ENCODE peak calls at places on chromosomes 13 and 19, in eight cellular contexts. X is cardiac fibroblast; S is lung; M is stomach; O is esophagus muscularis mucosa; L is CD4-positive, alpha-beta T cell; K is activated B cell treated with CpG ODN at 0.5 μM for 24 hours; Z is A549. I is an unnamed sample.

GRCh38 chr19:16258440-16258903 is 60.8 kb downstream of the AP1M1 start:
- DNase-seq in X (peak), S (peak), M (peak), O (peak), L (no peak), K (no peak), Z (no peak), I (no peak)

GRCh38 chr13:23808803-23809202 is 80.4 kb downstream of the MIPEP start:
- DNase-seq in X (no peak), S (no peak), M (no peak), O (no peak), L (no peak), K (no peak), Z (no peak), I (no peak)

GRCh38 chr19:7197169-7197759 is 97.0 kb downstream of the INSR start:
- DNase-seq in X (peak), S (peak), M (peak), O (peak), L (peak), K (peak), Z (peak), I (peak)

GRCh38 chr13:85347251-85347650 is 452.0 kb downstream of the SLITRK6 start:
- DNase-seq in X (no peak), S (no peak), M (no peak), O (no peak), L (no peak), K (no peak), Z (no peak), I (no peak)

GRCh38 chr19:54331626-54332025 is 7.3 kb downstream of the LILRA4 start:
- DNase-seq in X (no peak), S (no peak), M (no peak), O (no peak), L (no peak), K (no peak), Z (no peak), I (no peak)

GRCh38 chr13:37295046-37295445 is 189.6 kb upstream of the CSNK1A1L start:
- DNase-seq in X (peak), S (no peak), M (peak), O (no peak), L (no peak), K (no peak), Z (no peak), I (no peak)

GRCh38 chr13:80082396-80083096 is 258.4 kb downstream of the SPRY2 start:
- DNase-seq in X (peak), S (no peak), M (no peak), O (no peak), L (no peak), K (no peak), Z (no peak), I (no peak)

GRCh38 chr19:58009666-58010301 is 7.2 kb upstream of the ZNF606 start:
- DNase-seq in X (peak), S (peak), M (peak), O (no peak), L (peak), K (peak), Z (peak), I (peak)

GRCh38 chr13:54373211-54373610 is 1344.6 kb downstream of the OLFM4 start:
- DNase-seq in X (no peak), S (no peak), M (no peak), O (no peak), L (no peak), K (no peak), Z (no peak), I (no peak)

GRCh38 chr19:46788968-46789338 is 559 bp upstream of the SLC1A5 start:
- DNase-seq in X (no peak), S (no peak), M (no peak), O (no peak), L (no peak), K (no peak), Z (no peak), I (no peak)

GRCh38 chr13:19088416-19088815 is 93.2 kb downstream of the TUBA3C start:
- DNase-seq in X (no peak), S (peak), M (no peak), O (no peak), L (no peak), K (no peak), Z (no peak), I (no peak)

GRCh38 chr13:30334663-30335386 is 27.5 kb upstream of the KATNAL1 start:
- DNase-seq in X (no peak), S (no peak), M (no peak), O (no peak), L (no peak), K (no peak), Z (peak), I (peak)

GRCh38 chr19:20482721-20483120 is 82.9 kb downstream of the ZNF737 start:
- DNase-seq in X (no peak), S (no peak), M (no peak), O (no peak), L (peak), K (no peak), Z (no peak), I (no peak)

GRCh38 chr19:52590728-52591127 is 20.6 kb downstream of the ZNF701 start:
- DNase-seq in X (no peak), S (no peak), M (no peak), O (no peak), L (no peak), K (no peak), Z (no peak), I (no peak)

GRCh38 chr19:55118401-55118991 is 1.1 kb upstream of the PPP1R12C start:
- DNase-seq in X (peak), S (peak), M (no peak), O (no peak), L (no peak), K (no peak), Z (no peak), I (no peak)

GRCh38 chr13:23147827-23148226 is 33.0 kb upstream of the SGCG start:
- DNase-seq in X (no peak), S (no peak), M (no peak), O (no peak), L (no peak), K (no peak), Z (no peak), I (no peak)

GRCh38 chr13:46572758-46573384 is 19.9 kb downstream of the LRCH1 start:
- DNase-seq in X (no peak), S (no peak), M (no peak), O (no peak), L (no peak), K (no peak), Z (no peak), I (no peak)

GRCh38 chr19:46357846-46358583 is 11.1 kb downstream of the PPP5C start:
- DNase-seq in X (no peak), S (no peak), M (no peak), O (no peak), L (no peak), K (no peak), Z (no peak), I (no peak)

GRCh38 chr13:23697772-23698313 is 127.6 kb downstream of the TNFRSF19 start:
- DNase-seq in X (no peak), S (no peak), M (no peak), O (no peak), L (no peak), K (no peak), Z (no peak), I (no peak)

GRCh38 chr19:16969127-16969526 is 57.5 kb downstream of the CPAMD8 start:
- DNase-seq in X (peak), S (no peak), M (no peak), O (no peak), L (no peak), K (no peak), Z (no peak), I (no peak)

GRCh38 chr13:94192576-94192975 is 286.9 kb downstream of the DCT start:
- DNase-seq in X (peak), S (no peak), M (no peak), O (no peak), L (no peak), K (no peak), Z (no peak), I (peak)

GRCh38 chr19:11437955-11438354 is 2.5 kb downstream of the PRKCSH start:
- DNase-seq in X (no peak), S (no peak), M (no peak), O (no peak), L (no peak), K (peak), Z (no peak), I (no peak)

GRCh38 chr13:35549481-35549880 is 73.0 kb upstream of the MAB21L1 start:
- DNase-seq in X (peak), S (no peak), M (no peak), O (no peak), L (no peak), K (no peak), Z (peak), I (peak)

GRCh38 chr13:65932587-65933239 is 1297.4 kb downstream of the PCDH9 start:
- DNase-seq in X (peak), S (no peak), M (no peak), O (no peak), L (no peak), K (no peak), Z (no peak), I (no peak)

GRCh38 chr13:113669871-113670341 is 2.9 kb downstream of the GRK1 start:
- DNase-seq in X (no peak), S (no peak), M (peak), O (no peak), L (no peak), K (peak), Z (no peak), I (no peak)

GRCh38 chr19:34370983-34371382 is 6.0 kb downstream of the GPI start:
- DNase-seq in X (no peak), S (no peak), M (no peak), O (no peak), L (no peak), K (no peak), Z (no peak), I (no peak)

DNA sequence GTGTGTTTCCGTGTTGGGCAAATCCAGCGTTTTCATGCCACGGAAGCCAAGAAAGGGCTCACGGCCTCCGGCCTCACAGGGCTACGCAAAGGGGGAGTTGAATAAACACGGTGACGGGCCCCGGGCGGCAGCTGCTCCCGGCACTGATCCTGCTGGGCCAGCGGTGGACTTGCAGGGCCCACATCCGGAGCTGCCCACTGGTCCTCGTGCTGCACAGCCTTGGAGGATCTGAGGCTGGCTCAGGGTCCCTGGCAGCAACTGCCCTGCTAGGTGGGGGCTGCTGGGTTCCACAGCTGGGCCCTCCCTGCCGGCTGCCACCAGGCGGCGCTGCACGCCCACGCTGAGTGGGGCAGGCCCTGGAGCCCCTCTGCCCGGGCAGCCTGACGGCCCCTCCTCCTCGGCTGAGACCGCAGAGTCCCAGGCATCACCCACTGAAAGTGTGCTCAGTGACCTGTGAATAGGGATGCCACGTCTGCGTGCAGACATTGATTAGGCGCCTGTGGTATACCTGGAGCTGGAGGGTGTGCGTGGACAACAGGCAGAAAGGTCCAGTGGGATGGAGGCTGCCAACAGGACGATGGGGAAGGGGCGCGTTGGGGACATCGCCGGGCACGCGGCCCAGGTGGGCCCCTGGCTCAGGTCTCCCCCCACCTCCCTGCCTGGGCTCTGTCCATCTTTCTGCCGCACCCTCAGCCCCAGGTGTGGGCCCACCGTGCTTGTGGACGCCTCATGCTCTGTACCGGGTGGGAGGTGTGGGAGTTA is 5.3 kb upstream of the HCN2 start:
- DNase-seq in X (peak), S (no peak), M (peak), O (no peak), L (peak), K (peak), Z (no peak), I (peak)
- TF ChIP-seq CTCF in X (peak), S (peak), M (peak), O (peak), L (peak), K (peak), Z (peak), I (peak)

GRCh38 chr13:104534847-104535246 is 1468.6 kb upstream of the SLC10A2 start:
- DNase-seq in X (no peak), S (no peak), M (no peak), O (no peak), L (no peak), K (no peak), Z (no peak), I (no peak)
- TF ChIP-seq CTCF in X (no peak), S (no peak), M (no peak), O (no peak), L (no peak), K (no peak), Z (no peak), I (peak)

GRCh38 chr13:103044054-103044453 is 22.2 kb downstream of the SLC10A2 start:
- DNase-seq in X (no peak), S (no peak), M (no peak), O (no peak), L (no peak), K (no peak), Z (no peak), I (no peak)
- TF ChIP-seq CTCF in X (no peak), S (no peak), M (no peak), O (no peak), L (no peak), K (no peak), Z (no peak), I (no peak)

GRCh38 chr13:41502676-41503075 is 45.3 kb downstream of the RGCC start:
- DNase-seq in X (no peak), S (no peak), M (no peak), O (peak), L (peak), K (no peak), Z (no peak), I (peak)
- TF ChIP-seq CTCF in X (no peak), S (no peak), M (no peak), O (no peak), L (no peak), K (no peak), Z (no peak), I (no peak)

DNA sequence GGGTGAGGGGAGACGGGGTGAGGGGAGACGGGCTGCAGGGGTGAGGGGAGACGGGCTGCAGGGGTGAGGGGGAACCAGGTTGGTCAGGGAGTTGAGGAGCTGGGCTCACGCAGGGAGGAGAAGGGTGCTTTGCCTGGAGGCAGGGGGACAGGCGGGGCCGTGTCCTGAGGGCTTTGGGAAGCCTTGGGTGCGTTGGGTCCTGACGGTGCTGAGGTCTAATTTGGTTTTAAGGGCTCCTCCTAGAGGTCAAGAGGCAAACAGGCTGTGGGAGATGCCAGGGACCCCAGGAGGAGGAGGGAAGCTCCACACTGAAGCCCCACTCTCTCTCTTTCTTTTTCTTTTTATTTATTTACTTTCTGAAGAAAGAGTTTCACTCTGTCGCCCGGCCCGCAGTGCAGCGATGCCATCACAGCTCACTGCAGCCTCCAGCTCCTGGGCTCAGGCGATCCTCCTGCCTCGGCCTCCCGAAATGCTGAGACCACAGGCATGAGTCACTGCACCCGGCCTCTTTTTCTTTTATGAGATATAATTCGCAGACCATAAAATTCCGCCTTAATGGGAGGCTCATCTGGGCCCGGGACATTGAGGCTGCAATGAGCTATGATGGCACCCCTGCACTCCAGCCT is 9.3 kb upstream of the MISP start:
- DNase-seq in X (peak), S (no peak), M (no peak), O (no peak), L (no peak), K (no peak), Z (peak), I (peak)
- TF ChIP-seq CTCF in X (peak), S (no peak), M (no peak), O (no peak), L (no peak), K (no peak), Z (peak), I (peak)

I was measured in GM13977.